ENCODE peak calls at places on chromosome 21, in seven cellular contexts. F is IMR-90, T is Panc1, S is SJSA1, L is kidney, W is osteoblast, D is fibroblast of lung. N is an unnamed sample.

GRCh38 chr21:38751379-38752050 is 54.2 kb upstream of the ETS2 start:
- DNase-seq in F (no peak), D (peak; percentile 77), W (no peak), L (peak; percentile 87), T (no peak), S (peak; percentile 73), N (peak; percentile 94)

GRCh38 chr21:39385299-39386145 is 36.6 kb upstream of the HMGN1 start:
- DNase-seq in D (peak; percentile 82), L (peak; percentile 94), W (peak; percentile 91), T (no peak), S (peak; percentile 45), F (peak; percentile 75), N (no peak)

GRCh38 chr21:43734830-43735229 is 15.9 kb downstream of the PDXK start:
- DNase-seq in T (no peak), L (no peak), F (peak; percentile 67), D (peak; percentile 71), S (no peak), W (peak; percentile 95), N (no peak)

GRCh38 chr21:34834307-34834706 is 165.5 kb downstream of the CLIC6 start:
- DNase-seq in D (no peak), T (no peak), F (no peak), S (no peak), W (no peak), L (no peak), N (no peak)

GRCh38 chr21:25813917-25814316 is 79.1 kb downstream of the GABPA start:
- DNase-seq in T (no peak), W (no peak), S (no peak), F (no peak), D (no peak), L (no peak), N (no peak)

GRCh38 chr21:43903451-43904091 is 38.5 kb downstream of the AGPAT3 start:
- DNase-seq in S (no peak), D (peak; percentile 53), F (no peak), W (peak; percentile 36), L (peak; percentile 85), T (no peak), N (no peak)

GRCh38 chr21:34878501-34878900 is 170.6 kb downstream of the RUNX1 start:
- DNase-seq in F (no peak), W (no peak), T (no peak), L (no peak), D (no peak), S (no peak), N (peak; percentile 36)

GRCh38 chr21:31957631-31958030 is 84.8 kb downstream of the HUNK start:
- DNase-seq in S (no peak), L (no peak), D (no peak), W (no peak), F (no peak), T (no peak), N (no peak)

GRCh38 chr21:32359719-32360260 is 33.0 kb downstream of the URB1 start:
- DNase-seq in F (no peak), L (no peak), S (no peak), T (no peak), W (no peak), D (no peak), N (no peak)

GRCh38 chr21:37294674-37295073 is 27.5 kb upstream of the VPS26C start:
- DNase-seq in L (no peak), S (no peak), T (no peak), W (no peak), F (no peak), D (no peak), N (no peak)

GRCh38 chr21:35562876-35563275 is 497.4 kb downstream of the SETD4 start:
- DNase-seq in T (no peak), F (peak; percentile 51), S (peak; percentile 37), W (no peak), D (peak; percentile 78), L (no peak), N (no peak)

GRCh38 chr21:22791986-22792560 is 1793.9 kb downstream of the NCAM2 start:
- DNase-seq in S (peak; percentile 8), W (peak; percentile 65), T (peak; percentile 24), F (peak; percentile 38), D (peak; percentile 65), L (no peak), N (no peak)

GRCh38 chr21:27017251-27017650 is 50.4 kb upstream of the ADAMTS5 start:
- DNase-seq in D (no peak), F (peak; percentile 23), S (no peak), T (no peak), W (no peak), L (no peak), N (no peak)

GRCh38 chr21:14591882-14592281 is 45.8 kb upstream of the SAMSN1 start:
- DNase-seq in T (no peak), S (no peak), F (no peak), W (no peak), D (peak; percentile 66), L (no peak), N (peak; percentile 62)

GRCh38 chr21:28669331-28669730 is 323.3 kb downstream of the LTN1 start:
- DNase-seq in D (no peak), F (no peak), L (no peak), S (no peak), W (no peak), T (no peak), N (no peak)

GRCh38 chr21:40902299-40902698 is 55.3 kb upstream of the DSCAM start:
- DNase-seq in S (no peak), D (no peak), F (no peak), T (no peak), L (no peak), W (no peak), N (no peak)

GRCh38 chr21:32256873-32257620 is 21.8 kb downstream of the MIS18A start:
- DNase-seq in W (peak; percentile 94), F (peak; percentile 91), S (peak; percentile 46), L (peak; percentile 92), T (no peak), D (peak; percentile 94), N (peak; percentile 86)

GRCh38 chr21:40433575-40433974 is 413.4 kb downstream of the DSCAM start:
- DNase-seq in S (no peak), W (no peak), T (no peak), L (no peak), F (no peak), D (no peak), N (no peak)

DNA sequence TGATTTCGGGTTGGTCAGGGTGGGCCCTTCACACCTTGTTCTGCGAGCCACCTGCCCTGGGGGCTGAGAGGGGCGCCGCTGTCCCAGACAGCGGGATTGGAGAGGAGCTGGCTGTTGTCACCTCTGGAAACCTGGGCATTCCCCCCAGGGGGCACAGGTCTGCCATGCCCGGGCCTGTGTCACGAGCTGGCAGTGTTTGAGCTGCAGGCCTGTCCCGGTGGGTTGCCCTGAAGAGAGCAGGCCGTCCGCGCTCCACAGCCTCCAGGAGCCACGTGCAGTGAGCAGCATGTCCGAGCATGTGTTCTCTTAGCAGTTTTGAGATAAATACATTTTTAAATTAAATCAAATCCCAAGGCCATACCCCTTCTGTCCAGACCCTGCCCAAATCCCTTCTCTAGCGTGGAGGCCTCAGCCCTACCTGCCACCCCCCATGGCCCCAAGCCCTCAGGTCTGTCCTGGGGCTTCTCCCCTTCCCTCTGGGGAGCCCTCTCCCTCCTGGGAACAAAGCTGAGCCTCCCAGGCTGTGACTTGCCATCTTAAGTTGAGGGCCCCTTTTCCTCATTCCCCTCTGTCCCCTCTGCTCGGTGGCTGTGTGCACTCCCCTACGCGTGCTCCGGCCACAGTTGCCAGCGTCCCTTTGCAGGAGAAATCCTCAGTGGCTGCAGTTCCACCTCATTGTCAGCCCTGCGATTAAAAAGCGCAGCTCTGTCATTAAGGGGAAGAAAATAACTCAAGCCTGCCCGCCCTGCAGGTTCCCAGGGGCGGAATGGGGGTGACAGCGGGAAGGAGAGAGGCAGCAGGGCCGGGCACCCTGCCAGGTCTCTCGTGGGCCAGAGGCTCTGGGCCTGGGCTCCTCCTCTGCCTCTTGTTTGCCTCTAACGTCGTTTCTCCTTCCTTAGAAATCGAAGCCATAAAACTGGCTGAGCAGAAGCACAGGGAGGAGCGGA is 26.6 kb downstream of the SLX9 start:
- DNase-seq in F (no peak), L (peak; percentile 89), D (no peak), T (no peak), S (no peak), W (no peak), N (no peak)
- H3K4me1 ChIP-seq in F (peaks cover 26% of the 10 kb centered on the region), L (peaks cover 25% of the 10 kb centered on the region), D (peaks cover 7% of the 10 kb centered on the region), T (no peaks in the 10 kb centered on the region), S (peaks cover 44% of the 10 kb centered on the region), W (peaks cover 45% of the 10 kb centered on the region), N (no peaks in the 10 kb centered on the region)

DNA sequence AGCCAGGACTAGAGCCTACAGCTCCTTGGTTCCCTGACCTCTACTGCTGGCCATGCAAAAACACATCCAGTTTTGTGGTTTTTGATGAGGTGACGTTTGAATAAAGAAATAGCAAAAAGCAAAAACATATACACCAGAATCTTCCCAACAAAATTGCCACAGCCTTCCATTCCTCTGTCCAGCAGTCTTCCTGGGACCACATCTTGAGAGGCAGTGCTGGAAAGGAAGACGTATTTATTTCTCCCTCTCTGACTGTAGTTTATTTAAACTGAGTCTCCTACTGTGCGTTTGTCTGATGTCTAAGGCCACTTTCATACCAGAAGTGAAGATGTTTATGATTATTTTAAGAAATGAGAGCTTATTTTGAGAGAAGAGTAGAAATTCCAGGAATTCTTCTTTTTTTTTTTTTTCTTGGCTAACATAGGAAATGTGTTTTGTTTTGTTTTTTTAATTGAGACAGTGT is 118.4 kb downstream of the ITSN1 start:
- DNase-seq in W (no peak), F (peak; percentile 86), S (peak; percentile 92), T (no peak), L (no peak), D (peak; percentile 71), N (no peak)
- H3K4me3 ChIP-seq in W (no peak overlapping the region), F (no peak overlapping the region), S (no peak overlapping the region), T (no peak overlapping the region), L (no peak overlapping the region), D (no peak overlapping the region), N (no peak overlapping the region)

GRCh38 chr21:46078322-46078981 is 19.5 kb upstream of the COL6A2 start:
- DNase-seq in S (no peak), T (no peak), D (no peak), F (no peak), L (peak; percentile 65), W (peak; percentile 95), N (peak; percentile 61)

GRCh38 chr21:46080171-46081021 is 17.5 kb upstream of the COL6A2 start:
- DNase-seq in F (no peak), S (no peak), W (peak; percentile 58), L (peak; percentile 87), D (no peak), T (no peak), N (peak; percentile 58)

GRCh38 chr21:46081022-46081861 is 16.7 kb upstream of the COL6A2 start:
- DNase-seq in L (peak; percentile 63), W (peak; percentile 94), F (no peak), D (peak; percentile 35), S (no peak), T (no peak), N (peak; percentile 48)

GRCh38 chr21:46078984-46079356 is 18.9 kb upstream of the COL6A2 start:
- DNase-seq in S (no peak), T (no peak), D (no peak), L (peak; percentile 40), F (no peak), W (peak; percentile 91), N (peak; percentile 60)

GRCh38 chr21:46079357-46080170 is 18.3 kb upstream of the COL6A2 start:
- DNase-seq in S (peak; percentile 60), F (peak; percentile 96), T (no peak), L (peak; percentile 45), W (peak; percentile 98), D (peak; percentile 65), N (peak; percentile 64)
- H3K4me1 ChIP-seq in S (peaks cover 22% of the 10 kb centered on the region), F (peaks cover 24% of the 10 kb centered on the region), T (no peaks in the 10 kb centered on the region), L (peaks cover 3% of the 10 kb centered on the region), W (peaks cover 33% of the 10 kb centered on the region), D (peaks cover 29% of the 10 kb centered on the region), N (peaks cover 27% of the 10 kb centered on the region)

DNA sequence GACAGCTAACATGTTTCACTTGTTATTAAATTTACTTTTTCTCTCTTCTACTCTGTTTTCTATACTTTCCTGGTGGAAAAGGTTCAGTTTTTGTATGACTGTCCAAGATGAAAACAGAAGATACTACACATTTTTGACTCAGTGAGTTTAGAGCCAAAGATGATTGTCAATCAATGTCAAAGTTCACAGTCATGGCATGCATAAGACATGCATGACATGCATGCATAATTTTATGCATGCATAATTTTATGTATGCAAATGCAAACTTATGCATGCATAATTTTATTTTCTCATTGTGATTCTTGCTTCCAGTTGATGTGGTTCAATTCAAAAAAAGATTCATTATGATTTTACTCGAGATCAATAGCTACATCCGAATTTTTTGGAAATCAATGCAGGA is 48.1 kb upstream of the TMPRSS15 start:
- DNase-seq in L (no peak), D (no peak), T (no peak), F (no peak), W (no peak), S (no peak), N (no peak)
- H3K4me3 ChIP-seq in L (no peak overlapping the region), D (no peak overlapping the region), T (no peak overlapping the region), F (no peak overlapping the region), W (no peak overlapping the region), S (no peak overlapping the region), N (no peak overlapping the region)